ENCODE peak calls at places on chromosomes 7 and 10, in eight cellular contexts. J is HCT116, Y is mammary epithelial cell, I is hepatocyte, B is HepG2, E is K562, U is SK-N-SH, C is neural progenitor cell. X is an unnamed sample.

GRCh38 chr7:95582578-95583293 is 13.6 kb downstream of the PDK4 start:
- DNase-seq in U (no peak), Y (no peak), C (no peak), B (no peak), I (no peak), J (no peak), E (no peak), X (no peak)

GRCh38 chr7:13830604-13830915 is 158.9 kb downstream of the ETV1 start:
- DNase-seq in I (no peak), E (no peak), B (no peak), Y (peak; percentile 25), U (no peak), C (no peak), J (no peak), X (no peak)

GRCh38 chr7:105354383-105354782 is 34.3 kb downstream of the SRPK2 start:
- DNase-seq in J (no peak), B (no peak), U (no peak), I (no peak), E (no peak), C (no peak), Y (peak; percentile 43), X (no peak)

GRCh38 chr10:127886371-127887051 is 6.2 kb downstream of the CLRN3 start:
- DNase-seq in J (no peak), Y (no peak), I (peak; percentile 69), C (no peak), B (no peak), E (no peak), U (no peak), X (no peak)

GRCh38 chr10:127845756-127846155 is 47.0 kb downstream of the CLRN3 start:
- DNase-seq in U (no peak), E (no peak), J (no peak), C (no peak), Y (no peak), I (no peak), B (no peak), X (no peak)

GRCh38 chr10:128027306-128027705 is 98.9 kb downstream of the MKI67 start:
- DNase-seq in I (no peak), B (no peak), J (no peak), E (no peak), Y (no peak), U (no peak), C (no peak), X (no peak)

GRCh38 chr7:126727930-126728331 is 524.8 kb downstream of the GRM8 start:
- DNase-seq in B (no peak), I (no peak), U (no peak), Y (peak; percentile 33), E (peak; percentile 19), J (no peak), C (no peak), X (no peak)

GRCh38 chr10:60964257-60965235 is 20.6 kb upstream of the RHOBTB1 start:
- DNase-seq in J (peak; percentile 73), I (peak; percentile 85), U (peak; percentile 41), C (peak; percentile 72), Y (peak; percentile 82), B (peak; percentile 63), E (peak; percentile 74), X (peak; percentile 60)

GRCh38 chr7:84582747-84583146 is 388.2 kb upstream of the SEMA3A start:
- DNase-seq in J (no peak), E (no peak), C (no peak), Y (no peak), U (no peak), B (no peak), I (no peak), X (no peak)

GRCh38 chr7:4768597-4769569 is 6.5 kb upstream of the AP5Z1 start:
- DNase-seq in E (no peak), I (no peak), J (no peak), C (no peak), U (no peak), Y (no peak), B (no peak), X (no peak)

DNA sequence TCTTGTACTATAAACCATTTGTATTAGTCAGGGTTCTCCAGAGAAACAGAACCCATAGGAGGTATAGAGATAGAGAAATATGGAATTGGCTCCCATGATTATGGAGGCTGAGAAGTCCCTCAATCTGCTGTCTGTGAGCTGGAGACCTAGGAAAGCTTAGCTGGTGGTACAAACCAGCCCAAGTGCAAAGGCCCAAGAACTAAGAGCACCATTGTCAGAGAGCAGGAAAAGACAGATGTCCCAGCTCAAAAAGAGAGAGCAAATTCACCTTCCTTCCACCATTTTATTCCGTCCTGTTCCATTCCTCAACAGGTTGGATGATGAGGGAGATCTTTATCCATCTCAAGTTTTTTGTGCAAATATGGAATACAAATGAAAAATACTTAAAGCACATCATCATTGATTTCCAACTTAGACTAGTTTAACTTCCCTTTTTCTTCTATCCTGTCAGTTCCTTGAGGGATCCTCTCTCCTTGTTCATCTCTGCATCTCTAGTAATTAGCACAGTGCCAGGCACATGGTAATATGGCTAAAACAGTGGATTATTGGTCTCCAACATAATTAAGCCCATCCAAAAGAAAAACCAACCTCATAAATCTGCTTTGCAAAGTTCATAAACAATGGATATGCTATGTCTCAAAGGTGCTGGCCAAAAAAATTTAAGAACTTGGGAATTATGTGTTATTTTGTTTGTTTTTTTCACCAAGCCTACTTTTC is 83.1 kb upstream of the PIK3CG start:
- DNase-seq in U (no peak), J (no peak), E (no peak), Y (no peak), I (no peak), B (no peak), C (no peak), X (no peak)
- H3K4me1 ChIP-seq in U (no peaks in the 10 kb centered on the region), J (peaks cover 8% of the 10 kb centered on the region), E (peaks cover 51% of the 10 kb centered on the region), Y (no peaks in the 10 kb centered on the region), I (no peaks in the 10 kb centered on the region), B (no peaks in the 10 kb centered on the region), C (peaks cover 2% of the 10 kb centered on the region), X (no peaks in the 10 kb centered on the region)

GRCh38 chr10:69093933-69094332 is 6.0 kb downstream of the SRGN start:
- DNase-seq in U (no peak), Y (peak; percentile 14), E (peak; percentile 48), I (no peak), B (peak; percentile 9), C (no peak), J (peak; percentile 27), X (no peak)
- TF ChIP-seq CTCF in U (peak; percentile 25), Y (peak; percentile 10), E (no peak), I (no peak), B (peak; percentile 61), C (no peak), J (no peak), X (no peak)

DNA sequence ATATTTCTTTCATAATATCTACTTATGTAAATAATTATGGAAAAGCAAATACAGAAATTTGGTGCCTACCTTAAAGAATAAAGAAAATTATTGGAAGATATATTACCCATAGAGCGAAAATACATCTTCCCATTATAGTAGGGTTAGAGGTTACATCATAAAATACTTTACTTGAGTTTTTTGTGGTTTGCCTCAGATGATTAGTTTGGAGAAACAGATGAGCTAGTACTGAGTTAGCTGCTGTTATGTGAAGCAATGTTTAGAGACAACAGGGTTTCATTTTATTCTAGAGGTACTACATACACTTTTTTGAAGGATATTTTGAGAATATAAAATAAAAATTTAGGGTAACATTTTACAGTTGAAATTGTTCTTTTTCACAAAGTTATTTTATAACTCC is 2.9 kb upstream of the MLLT10 start:
- DNase-seq in I (no peak), C (no peak), B (no peak), Y (peak; percentile 51), E (no peak), U (no peak), J (no peak), X (no peak)
- H4K20me1 ChIP-seq in I (peaks cover 2% of the 10 kb centered on the region), C (peaks cover 16% of the 10 kb centered on the region), B (peaks cover 8% of the 10 kb centered on the region), Y (no peaks in the 10 kb centered on the region), E (no peaks in the 10 kb centered on the region), U (peaks cover 9% of the 10 kb centered on the region), J (no peaks in the 10 kb centered on the region), X (no peaks in the 10 kb centered on the region)

GRCh38 chr7:44880317-44881018 is 4.9 kb downstream of the PURB start:
- DNase-seq in E (no peak), B (no peak), J (no peak), I (no peak), C (no peak), U (no peak), Y (no peak), X (no peak)
- H3K4me1 ChIP-seq in E (peaks cover 50% of the 10 kb centered on the region), B (peaks cover 52% of the 10 kb centered on the region), J (peaks cover 4% of the 10 kb centered on the region), I (peaks cover 40% of the 10 kb centered on the region), C (peaks cover 44% of the 10 kb centered on the region), U (peaks cover 44% of the 10 kb centered on the region), Y (peaks cover 33% of the 10 kb centered on the region), X (peaks cover 51% of the 10 kb centered on the region)

GRCh38 chr10:82383350-82383749 is 508.4 kb downstream of the NRG3 start:
- DNase-seq in E (no peak), B (no peak), I (no peak), J (no peak), Y (no peak), U (no peak), C (no peak), X (no peak)

GRCh38 chr10:82378146-82378545 is 503.2 kb downstream of the NRG3 start:
- DNase-seq in Y (peak; percentile 59), C (no peak), E (no peak), U (peak; percentile 42), J (no peak), B (no peak), I (peak; percentile 81), X (no peak)

GRCh38 chr10:82377608-82378007 is 502.6 kb downstream of the NRG3 start:
- DNase-seq in U (no peak), J (no peak), Y (peak; percentile 26), C (peak; percentile 44), B (no peak), I (peak; percentile 20), E (no peak), X (no peak)
- TF ChIP-seq CTCF in U (peak; percentile 33), J (no peak), Y (peak; percentile 34), C (peak; percentile 59), B (no peak), I (peak; percentile 42), E (no peak), X (peak; percentile 56)

DNA sequence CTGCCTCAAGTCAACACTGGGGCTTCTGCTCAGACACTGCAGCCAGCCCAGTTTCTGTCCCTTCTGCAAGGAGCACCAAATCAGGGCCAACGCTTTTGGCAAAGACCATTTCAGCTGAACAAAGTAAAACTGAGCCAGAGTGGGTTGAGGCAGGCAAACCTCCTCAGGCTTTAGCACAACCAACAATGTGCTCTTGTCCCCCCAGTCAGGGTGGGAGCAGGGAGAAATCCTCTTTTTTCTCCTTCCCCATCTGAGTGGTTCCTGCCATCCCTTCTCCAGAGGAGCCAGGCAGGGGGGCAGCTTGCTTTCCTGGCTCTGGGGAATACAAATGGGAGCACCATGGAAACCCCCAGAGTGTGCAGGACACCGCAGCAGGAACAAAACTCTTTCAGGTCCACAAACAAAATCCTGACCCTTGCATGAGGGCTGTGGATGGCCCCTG is 14.3 kb downstream of the CAMK2G start:
- DNase-seq in J (no peak), I (no peak), Y (no peak), E (no peak), B (no peak), U (no peak), C (no peak), X (no peak)
- H4K20me1 ChIP-seq in J (no peaks in the 10 kb centered on the region), I (no peaks in the 10 kb centered on the region), Y (no peaks in the 10 kb centered on the region), E (no peaks in the 10 kb centered on the region), B (no peaks in the 10 kb centered on the region), U (peaks cover 26% of the 10 kb centered on the region), C (peaks cover 63% of the 10 kb centered on the region), X (no peaks in the 10 kb centered on the region)

GRCh38 chr7:101743995-101744360 is 73.4 kb upstream of the CUX1 start:
- DNase-seq in I (no peak), Y (no peak), B (no peak), C (peak; percentile 71), J (no peak), E (no peak), U (no peak), X (peak; percentile 78)
- H3K4me1 ChIP-seq in I (no peaks in the 10 kb centered on the region), Y (peaks cover 5% of the 10 kb centered on the region), B (peaks cover 18% of the 10 kb centered on the region), C (peaks cover 16% of the 10 kb centered on the region), J (peaks cover 22% of the 10 kb centered on the region), E (peaks cover 7% of the 10 kb centered on the region), U (no peaks in the 10 kb centered on the region), X (peaks cover 77% of the 10 kb centered on the region)

X was measured in OCI-LY7.